ENCODE peak calls at places on chromosomes 2 and 18, in ten cellular contexts. One of them, this sample, is unnamed.

GRCh38 chr18:67035026-67035425 is 431.1 kb upstream of the CDH19 start:
- DNase-seq in HT1080: no peak
- DNase-seq in SJSA1: no peak
- DNase-seq in stimulated activated CD4-positive, alpha-beta T cell treated with anti-CD3 and anti-CD28 coated beads, Interleukin-2, amount 100 ng/mL, for 24 hours: no peak
- DNase-seq in fibroblast of lung: no peak
- DNase-seq in T-helper 9 cell: no peak
- DNase-seq in AG08396: no peak
- DNase-seq in GM03348: no peak
- DNase-seq in HuH-7.5: no peak
- DNase-seq in NCI-H226: no peak
- DNase-seq in this sample: no peak

GRCh38 chr18:38698108-38698507 is 1132.5 kb upstream of the CELF4 start:
- DNase-seq in HT1080: no peak
- DNase-seq in SJSA1: no peak
- DNase-seq in stimulated activated CD4-positive, alpha-beta T cell treated with anti-CD3 and anti-CD28 coated beads, Interleukin-2, amount 100 ng/mL, for 24 hours: no peak
- DNase-seq in fibroblast of lung: no peak
- DNase-seq in T-helper 9 cell: no peak
- DNase-seq in AG08396: no peak
- DNase-seq in GM03348: no peak
- DNase-seq in HuH-7.5: no peak
- DNase-seq in NCI-H226: no peak
- DNase-seq in this sample: no peak

GRCh38 chr2:70087703-70088507 is 628 bp downstream of the PCBP1 start:
- DNase-seq in HT1080: peak
- DNase-seq in SJSA1: peak
- DNase-seq in stimulated activated CD4-positive, alpha-beta T cell treated with anti-CD3 and anti-CD28 coated beads, Interleukin-2, amount 100 ng/mL, for 24 hours: peak
- DNase-seq in fibroblast of lung: peak
- DNase-seq in T-helper 9 cell: no peak
- DNase-seq in AG08396: peak
- DNase-seq in GM03348: peak
- DNase-seq in HuH-7.5: peak
- DNase-seq in NCI-H226: peak
- DNase-seq in this sample: peak

GRCh38 chr18:54805571-54806334 is 22.5 kb upstream of the RAB27B start:
- DNase-seq in HT1080: peak
- DNase-seq in SJSA1: no peak
- DNase-seq in stimulated activated CD4-positive, alpha-beta T cell treated with anti-CD3 and anti-CD28 coated beads, Interleukin-2, amount 100 ng/mL, for 24 hours: no peak
- DNase-seq in fibroblast of lung: peak
- DNase-seq in T-helper 9 cell: no peak
- DNase-seq in AG08396: peak
- DNase-seq in GM03348: peak
- DNase-seq in HuH-7.5: no peak
- DNase-seq in NCI-H226: peak
- DNase-seq in this sample: peak

GRCh38 chr2:71925268-71926097 is 222.2 kb downstream of the CYP26B1 start:
- DNase-seq in HT1080: peak
- DNase-seq in SJSA1: no peak
- DNase-seq in stimulated activated CD4-positive, alpha-beta T cell treated with anti-CD3 and anti-CD28 coated beads, Interleukin-2, amount 100 ng/mL, for 24 hours: no peak
- DNase-seq in fibroblast of lung: no peak
- DNase-seq in T-helper 9 cell: no peak
- DNase-seq in AG08396: no peak
- DNase-seq in GM03348: peak
- DNase-seq in HuH-7.5: no peak
- DNase-seq in NCI-H226: peak
- DNase-seq in this sample: peak

GRCh38 chr18:63819780-63820179 is 44.6 kb downstream of the SERPINB7 start:
- DNase-seq in HT1080: no peak
- DNase-seq in SJSA1: no peak
- DNase-seq in stimulated activated CD4-positive, alpha-beta T cell treated with anti-CD3 and anti-CD28 coated beads, Interleukin-2, amount 100 ng/mL, for 24 hours: no peak
- DNase-seq in fibroblast of lung: no peak
- DNase-seq in T-helper 9 cell: no peak
- DNase-seq in AG08396: no peak
- DNase-seq in GM03348: peak
- DNase-seq in HuH-7.5: no peak
- DNase-seq in NCI-H226: no peak
- DNase-seq in this sample: peak

GRCh38 chr2:5660591-5660990 is 31.6 kb upstream of the SOX11 start:
- DNase-seq in HT1080: no peak
- DNase-seq in SJSA1: no peak
- DNase-seq in stimulated activated CD4-positive, alpha-beta T cell treated with anti-CD3 and anti-CD28 coated beads, Interleukin-2, amount 100 ng/mL, for 24 hours: no peak
- DNase-seq in fibroblast of lung: no peak
- DNase-seq in T-helper 9 cell: no peak
- DNase-seq in AG08396: no peak
- DNase-seq in GM03348: no peak
- DNase-seq in HuH-7.5: no peak
- DNase-seq in NCI-H226: no peak
- DNase-seq in this sample: no peak

GRCh38 chr2:424306-425172 is 136.6 kb upstream of the ALKAL2 start:
- DNase-seq in HT1080: peak
- DNase-seq in SJSA1: peak
- DNase-seq in stimulated activated CD4-positive, alpha-beta T cell treated with anti-CD3 and anti-CD28 coated beads, Interleukin-2, amount 100 ng/mL, for 24 hours: no peak
- DNase-seq in fibroblast of lung: peak
- DNase-seq in T-helper 9 cell: no peak
- DNase-seq in AG08396: no peak
- DNase-seq in GM03348: no peak
- DNase-seq in HuH-7.5: no peak
- DNase-seq in NCI-H226: peak
- DNase-seq in this sample: no peak

GRCh38 chr2:81436256-81436655 is 1131.7 kb upstream of the LRRTM1 start:
- DNase-seq in HT1080: peak
- DNase-seq in SJSA1: no peak
- DNase-seq in stimulated activated CD4-positive, alpha-beta T cell treated with anti-CD3 and anti-CD28 coated beads, Interleukin-2, amount 100 ng/mL, for 24 hours: no peak
- DNase-seq in fibroblast of lung: peak
- DNase-seq in T-helper 9 cell: no peak
- DNase-seq in AG08396: no peak
- DNase-seq in GM03348: no peak
- DNase-seq in HuH-7.5: no peak
- DNase-seq in NCI-H226: no peak
- DNase-seq in this sample: no peak

GRCh38 chr18:21900594-21901352 is 160.2 kb downstream of the MIB1 start:
- DNase-seq in HT1080: no peak
- DNase-seq in SJSA1: no peak
- DNase-seq in stimulated activated CD4-positive, alpha-beta T cell treated with anti-CD3 and anti-CD28 coated beads, Interleukin-2, amount 100 ng/mL, for 24 hours: no peak
- DNase-seq in fibroblast of lung: no peak
- DNase-seq in T-helper 9 cell: no peak
- DNase-seq in AG08396: no peak
- DNase-seq in GM03348: no peak
- DNase-seq in HuH-7.5: no peak
- DNase-seq in NCI-H226: no peak
- DNase-seq in this sample: no peak

GRCh38 chr2:54618646-54619565 is 104.6 kb upstream of the EML6 start:
- DNase-seq in HT1080: no peak
- DNase-seq in SJSA1: no peak
- DNase-seq in stimulated activated CD4-positive, alpha-beta T cell treated with anti-CD3 and anti-CD28 coated beads, Interleukin-2, amount 100 ng/mL, for 24 hours: no peak
- DNase-seq in fibroblast of lung: no peak
- DNase-seq in T-helper 9 cell: no peak
- DNase-seq in AG08396: no peak
- DNase-seq in GM03348: no peak
- DNase-seq in HuH-7.5: no peak
- DNase-seq in NCI-H226: no peak
- DNase-seq in this sample: no peak

GRCh38 chr18:57961876-57962505 is 82.0 kb upstream of the NEDD4L start:
- DNase-seq in HT1080: peak
- DNase-seq in SJSA1: no peak
- DNase-seq in stimulated activated CD4-positive, alpha-beta T cell treated with anti-CD3 and anti-CD28 coated beads, Interleukin-2, amount 100 ng/mL, for 24 hours: no peak
- DNase-seq in fibroblast of lung: no peak
- DNase-seq in T-helper 9 cell: no peak
- DNase-seq in AG08396: no peak
- DNase-seq in GM03348: peak
- DNase-seq in HuH-7.5: no peak
- DNase-seq in NCI-H226: no peak
- DNase-seq in this sample: peak

GRCh38 chr2:28055325-28055970 is 164.9 kb downstream of the BABAM2 start:
- DNase-seq in HT1080: peak
- DNase-seq in SJSA1: no peak
- DNase-seq in stimulated activated CD4-positive, alpha-beta T cell treated with anti-CD3 and anti-CD28 coated beads, Interleukin-2, amount 100 ng/mL, for 24 hours: no peak
- DNase-seq in fibroblast of lung: peak
- DNase-seq in T-helper 9 cell: no peak
- DNase-seq in AG08396: no peak
- DNase-seq in GM03348: no peak
- DNase-seq in HuH-7.5: no peak
- DNase-seq in NCI-H226: peak
- DNase-seq in this sample: peak

GRCh38 chr2:56474412-56475158 is 290.8 kb downstream of the CCDC85A start:
- DNase-seq in HT1080: peak
- DNase-seq in SJSA1: no peak
- DNase-seq in stimulated activated CD4-positive, alpha-beta T cell treated with anti-CD3 and anti-CD28 coated beads, Interleukin-2, amount 100 ng/mL, for 24 hours: no peak
- DNase-seq in fibroblast of lung: no peak
- DNase-seq in T-helper 9 cell: no peak
- DNase-seq in AG08396: no peak
- DNase-seq in GM03348: peak
- DNase-seq in HuH-7.5: no peak
- DNase-seq in NCI-H226: peak
- DNase-seq in this sample: peak

GRCh38 chr2:235594041-235594440 is 100.2 kb downstream of the AGAP1 start:
- DNase-seq in HT1080: peak
- DNase-seq in SJSA1: no peak
- DNase-seq in stimulated activated CD4-positive, alpha-beta T cell treated with anti-CD3 and anti-CD28 coated beads, Interleukin-2, amount 100 ng/mL, for 24 hours: no peak
- DNase-seq in fibroblast of lung: peak
- DNase-seq in T-helper 9 cell: no peak
- DNase-seq in AG08396: peak
- DNase-seq in GM03348: peak
- DNase-seq in HuH-7.5: peak
- DNase-seq in NCI-H226: peak
- DNase-seq in this sample: peak

GRCh38 chr18:43484710-43485109 is 207.4 kb upstream of the SYT4 start:
- DNase-seq in HT1080: no peak
- DNase-seq in SJSA1: no peak
- DNase-seq in stimulated activated CD4-positive, alpha-beta T cell treated with anti-CD3 and anti-CD28 coated beads, Interleukin-2, amount 100 ng/mL, for 24 hours: no peak
- DNase-seq in fibroblast of lung: no peak
- DNase-seq in T-helper 9 cell: no peak
- DNase-seq in AG08396: no peak
- DNase-seq in GM03348: no peak
- DNase-seq in HuH-7.5: no peak
- DNase-seq in NCI-H226: no peak
- DNase-seq in this sample: no peak

GRCh38 chr2:62287895-62288589 is 92.1 kb downstream of the B3GNT2 start:
- DNase-seq in HT1080: peak
- DNase-seq in SJSA1: peak
- DNase-seq in stimulated activated CD4-positive, alpha-beta T cell treated with anti-CD3 and anti-CD28 coated beads, Interleukin-2, amount 100 ng/mL, for 24 hours: peak
- DNase-seq in fibroblast of lung: peak
- DNase-seq in T-helper 9 cell: peak
- DNase-seq in AG08396: peak
- DNase-seq in GM03348: no peak
- DNase-seq in HuH-7.5: no peak
- DNase-seq in NCI-H226: peak
- DNase-seq in this sample: peak

GRCh38 chr2:69469375-69469774 is 32.1 kb upstream of the NFU1 start:
- DNase-seq in HT1080: no peak
- DNase-seq in SJSA1: no peak
- DNase-seq in stimulated activated CD4-positive, alpha-beta T cell treated with anti-CD3 and anti-CD28 coated beads, Interleukin-2, amount 100 ng/mL, for 24 hours: no peak
- DNase-seq in fibroblast of lung: no peak
- DNase-seq in T-helper 9 cell: no peak
- DNase-seq in AG08396: no peak
- DNase-seq in GM03348: no peak
- DNase-seq in HuH-7.5: no peak
- DNase-seq in NCI-H226: no peak
- DNase-seq in this sample: no peak

GRCh38 chr18:32683044-32683443 is 89.8 kb downstream of the KLHL14 start:
- DNase-seq in HT1080: no peak
- DNase-seq in SJSA1: no peak
- DNase-seq in stimulated activated CD4-positive, alpha-beta T cell treated with anti-CD3 and anti-CD28 coated beads, Interleukin-2, amount 100 ng/mL, for 24 hours: no peak
- DNase-seq in fibroblast of lung: no peak
- DNase-seq in T-helper 9 cell: no peak
- DNase-seq in AG08396: no peak
- DNase-seq in GM03348: no peak
- DNase-seq in HuH-7.5: no peak
- DNase-seq in NCI-H226: no peak
- DNase-seq in this sample: no peak

GRCh38 chr18:74745658-74746403 is 148.2 kb downstream of the ZNF407 start:
- DNase-seq in HT1080: peak
- DNase-seq in SJSA1: peak
- DNase-seq in stimulated activated CD4-positive, alpha-beta T cell treated with anti-CD3 and anti-CD28 coated beads, Interleukin-2, amount 100 ng/mL, for 24 hours: no peak
- DNase-seq in fibroblast of lung: peak
- DNase-seq in T-helper 9 cell: no peak
- DNase-seq in AG08396: peak
- DNase-seq in GM03348: peak
- DNase-seq in HuH-7.5: no peak
- DNase-seq in NCI-H226: peak
- DNase-seq in this sample: peak

GRCh38 chr2:213288913-213289700 is 4.8 kb downstream of the SPAG16 start:
- DNase-seq in HT1080: peak
- DNase-seq in SJSA1: no peak
- DNase-seq in stimulated activated CD4-positive, alpha-beta T cell treated with anti-CD3 and anti-CD28 coated beads, Interleukin-2, amount 100 ng/mL, for 24 hours: no peak
- DNase-seq in fibroblast of lung: no peak
- DNase-seq in T-helper 9 cell: no peak
- DNase-seq in AG08396: no peak
- DNase-seq in GM03348: no peak
- DNase-seq in HuH-7.5: no peak
- DNase-seq in NCI-H226: no peak
- DNase-seq in this sample: peak

GRCh38 chr2:61017003-61017555 is 441 bp upstream of the PEX13 start:
- DNase-seq in HT1080: peak
- DNase-seq in SJSA1: peak
- DNase-seq in stimulated activated CD4-positive, alpha-beta T cell treated with anti-CD3 and anti-CD28 coated beads, Interleukin-2, amount 100 ng/mL, for 24 hours: peak
- DNase-seq in fibroblast of lung: peak
- DNase-seq in T-helper 9 cell: peak
- DNase-seq in AG08396: peak
- DNase-seq in GM03348: peak
- DNase-seq in HuH-7.5: peak
- DNase-seq in NCI-H226: peak
- DNase-seq in this sample: peak

GRCh38 chr2:170843656-170844055 is 27.0 kb downstream of the GAD1 start:
- DNase-seq in HT1080: peak
- DNase-seq in SJSA1: no peak
- DNase-seq in stimulated activated CD4-positive, alpha-beta T cell treated with anti-CD3 and anti-CD28 coated beads, Interleukin-2, amount 100 ng/mL, for 24 hours: no peak
- DNase-seq in fibroblast of lung: peak
- DNase-seq in T-helper 9 cell: no peak
- DNase-seq in AG08396: peak
- DNase-seq in GM03348: peak
- DNase-seq in HuH-7.5: no peak
- DNase-seq in NCI-H226: peak
- DNase-seq in this sample: peak

GRCh38 chr2:232134939-232135338 is 173.4 kb downstream of the DIS3L2 start:
- DNase-seq in HT1080: no peak
- DNase-seq in SJSA1: no peak
- DNase-seq in stimulated activated CD4-positive, alpha-beta T cell treated with anti-CD3 and anti-CD28 coated beads, Interleukin-2, amount 100 ng/mL, for 24 hours: no peak
- DNase-seq in fibroblast of lung: no peak
- DNase-seq in T-helper 9 cell: no peak
- DNase-seq in AG08396: no peak
- DNase-seq in GM03348: no peak
- DNase-seq in HuH-7.5: no peak
- DNase-seq in NCI-H226: no peak
- DNase-seq in this sample: no peak

GRCh38 chr2:12732663-12733062 is 15.9 kb downstream of the TRIB2 start:
- DNase-seq in HT1080: no peak
- DNase-seq in SJSA1: no peak
- DNase-seq in stimulated activated CD4-positive, alpha-beta T cell treated with anti-CD3 and anti-CD28 coated beads, Interleukin-2, amount 100 ng/mL, for 24 hours: no peak
- DNase-seq in fibroblast of lung: no peak
- DNase-seq in T-helper 9 cell: no peak
- DNase-seq in AG08396: no peak
- DNase-seq in GM03348: no peak
- DNase-seq in HuH-7.5: no peak
- DNase-seq in NCI-H226: no peak
- DNase-seq in this sample: no peak

GRCh38 chr18:59200787-59201186 is 19.2 kb upstream of the GRP start:
- DNase-seq in HT1080: no peak
- DNase-seq in SJSA1: no peak
- DNase-seq in stimulated activated CD4-positive, alpha-beta T cell treated with anti-CD3 and anti-CD28 coated beads, Interleukin-2, amount 100 ng/mL, for 24 hours: no peak
- DNase-seq in fibroblast of lung: no peak
- DNase-seq in T-helper 9 cell: no peak
- DNase-seq in AG08396: no peak
- DNase-seq in GM03348: peak
- DNase-seq in HuH-7.5: no peak
- DNase-seq in NCI-H226: no peak
- DNase-seq in this sample: peak

GRCh38 chr2:178205853-178206516 is 11.7 kb downstream of the OSBPL6 start:
- DNase-seq in HT1080: peak
- DNase-seq in SJSA1: no peak
- DNase-seq in stimulated activated CD4-positive, alpha-beta T cell treated with anti-CD3 and anti-CD28 coated beads, Interleukin-2, amount 100 ng/mL, for 24 hours: no peak
- DNase-seq in fibroblast of lung: peak
- DNase-seq in T-helper 9 cell: no peak
- DNase-seq in AG08396: peak
- DNase-seq in GM03348: peak
- DNase-seq in HuH-7.5: no peak
- DNase-seq in NCI-H226: no peak
- DNase-seq in this sample: peak

GRCh38 chr2:202339052-202339870 is 36.9 kb upstream of the BMPR2 start:
- DNase-seq in HT1080: peak
- DNase-seq in SJSA1: no peak
- DNase-seq in stimulated activated CD4-positive, alpha-beta T cell treated with anti-CD3 and anti-CD28 coated beads, Interleukin-2, amount 100 ng/mL, for 24 hours: no peak
- DNase-seq in fibroblast of lung: peak
- DNase-seq in T-helper 9 cell: no peak
- DNase-seq in AG08396: no peak
- DNase-seq in GM03348: no peak
- DNase-seq in HuH-7.5: peak
- DNase-seq in NCI-H226: peak
- DNase-seq in this sample: peak

This sample was measured in EL.